ENCODE peak calls at places on chromosomes 6 and 20, in four cellular contexts. X, C, T and P are unnamed samples. For H3K36me3, the result is how much of the 10 kb centered on the place peaks cover.

GRCh38 chr6:163404825-163405265 is 9.7 kb upstream of the QKI start:
- DNase-seq in X (no peak), C (peak), T (no peak), P (no peak)

GRCh38 chr6:90131091-90131490 is 165.6 kb downstream of the BACH2 start:
- DNase-seq in X (no peak), C (no peak), T (no peak), P (no peak)

GRCh38 chr6:56542367-56543331 is 100.0 kb downstream of the DST start:
- DNase-seq in X (peak), C (peak), T (peak), P (peak)

GRCh38 chr6:88536056-88536455 is 369.9 kb upstream of the CNR1 start:
- DNase-seq in X (no peak), C (no peak), T (no peak), P (no peak)

GRCh38 chr6:116616757-116617093 is 446 bp downstream of the RSPH4A start:
- DNase-seq in X (no peak), C (no peak), T (no peak), P (no peak)

GRCh38 chr6:3970097-3970496 is 108.8 kb downstream of the FAM217A start:
- DNase-seq in X (no peak), C (no peak), T (no peak), P (no peak)

GRCh38 chr20:62628691-62629090 is 13.6 kb upstream of the SLCO4A1 start:
- DNase-seq in X (no peak), C (no peak), T (no peak), P (no peak)

GRCh38 chr6:13413466-13413862 is 73.9 kb downstream of the GFOD1 start:
- DNase-seq in X (no peak), C (peak), T (peak), P (no peak)

GRCh38 chr6:29531668-29532067 is 27.9 kb downstream of the UBD start:
- DNase-seq in X (no peak), C (no peak), T (no peak), P (no peak)

GRCh38 chr6:147903931-147904330 is 395.4 kb downstream of the SAMD5 start:
- DNase-seq in X (no peak), C (no peak), T (no peak), P (no peak)

GRCh38 chr6:34484899-34485298 is 19.0 kb downstream of the PACSIN1 start:
- DNase-seq in X (peak), C (no peak), T (no peak), P (no peak)

GRCh38 chr6:45613678-45614077 is 235.9 kb upstream of the SUPT3H start:
- DNase-seq in X (no peak), C (no peak), T (peak), P (no peak)

GRCh38 chr6:155939253-155939652 is 483.6 kb upstream of the NOX3 start:
- DNase-seq in X (no peak), C (no peak), T (no peak), P (no peak)

GRCh38 chr6:127299522-127300240 is 33.0 kb downstream of the RNF146 start:
- DNase-seq in X (no peak), C (no peak), T (no peak), P (no peak)

GRCh38 chr20:59074456-59074855 is 31.9 kb upstream of the PRELID3B start:
- DNase-seq in X (no peak), C (no peak), T (no peak), P (no peak)

GRCh38 chr6:161837854-161838253 is 564.0 kb upstream of the AGPAT4 start:
- DNase-seq in X (no peak), C (no peak), T (no peak), P (no peak)

GRCh38 chr6:105769987-105770386 is 316.1 kb upstream of the PRDM1 start:
- DNase-seq in X (no peak), C (no peak), T (no peak), P (no peak)

GRCh38 chr6:170405311-170405975 is 98.9 kb downstream of the FAM120B start:
- DNase-seq in X (no peak), C (no peak), T (no peak), P (no peak)

GRCh38 chr20:57372581-57373350 is 18.4 kb upstream of the RBM38 start:
- DNase-seq in X (no peak), C (no peak), T (no peak), P (no peak)

GRCh38 chr6:35496851-35497570 is at the start of gene TEAD3:
- DNase-seq in X (no peak), C (no peak), T (peak), P (no peak)

GRCh38 chr6:53673138-53673801 is 7.7 kb upstream of the KLHL31 start:
- DNase-seq in X (no peak), C (no peak), T (no peak), P (no peak)

GRCh38 chr6:34412643-34413214 is 13.1 kb downstream of the RPS10 start:
- DNase-seq in X (no peak), C (no peak), T (no peak), P (no peak)

GRCh38 chr20:1820137-1821074 is 74.8 kb upstream of the SIRPA start:
- DNase-seq in X (no peak), C (no peak), T (no peak), P (no peak)

GRCh38 chr6:26392932-26393636 is 9.0 kb upstream of the BTN3A1 start:
- DNase-seq in X (no peak), C (no peak), T (no peak), P (no peak)

GRCh38 chr6:21595265-21595950 is 1.9 kb downstream of the SOX4 start:
- DNase-seq in X (no peak), C (peak), T (peak), P (no peak)

GRCh38 chr6:118092086-118092485 is 185.0 kb downstream of the SLC35F1 start:
- DNase-seq in X (no peak), C (no peak), T (no peak), P (no peak)

GRCh38 chr6:158631678-158632537 is 12.6 kb downstream of the DYNLT1 start:
- DNase-seq in X (no peak), C (peak), T (no peak), P (no peak)

GRCh38 chr6:24547243-24547642 is 52.5 kb downstream of the ALDH5A1 start:
- DNase-seq in X (no peak), C (no peak), T (no peak), P (no peak)

GRCh38 chr20:63101781-63102719 is 95.3 kb upstream of the BHLHE23 start:
- DNase-seq in X (no peak), C (peak), T (no peak), P (no peak)

GRCh38 chr6:158816329-158816728 is 2.8 kb downstream of the EZR start:
- DNase-seq in X (no peak), C (no peak), T (no peak), P (no peak)

GRCh38 chr20:4633379-4633778 is 88.3 kb upstream of the PRND start:
- DNase-seq in X (no peak), C (no peak), T (no peak), P (no peak)
- H3K4me3 ChIP-seq in X (no peak), C (no peak), T (no peak), P (no peak)

DNA sequence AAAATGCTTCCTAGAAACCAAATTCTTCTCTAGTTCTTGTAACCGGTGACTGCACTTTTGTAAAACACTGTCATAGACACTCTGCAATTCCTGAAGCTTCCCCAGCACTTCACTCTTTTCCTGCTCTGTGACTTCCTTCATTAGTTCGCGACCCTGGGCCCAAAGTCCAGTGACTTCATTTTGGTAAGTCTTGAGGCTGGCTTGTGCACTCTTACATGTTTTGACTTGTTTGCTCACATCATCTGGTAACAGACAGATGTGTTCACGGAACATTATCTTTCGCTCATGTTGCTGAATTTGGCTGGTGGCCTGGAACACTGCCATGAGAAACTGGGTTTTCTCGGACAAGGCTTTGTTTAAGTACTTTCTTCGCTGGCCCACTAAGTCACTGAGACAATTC is 306.2 kb downstream of the SYNE1 start:
- DNase-seq in X (no peak), C (no peak), T (no peak), P (no peak)
- H3K36me3 ChIP-seq in X (under half), C (under half), T (under half), P (under half)

DNA sequence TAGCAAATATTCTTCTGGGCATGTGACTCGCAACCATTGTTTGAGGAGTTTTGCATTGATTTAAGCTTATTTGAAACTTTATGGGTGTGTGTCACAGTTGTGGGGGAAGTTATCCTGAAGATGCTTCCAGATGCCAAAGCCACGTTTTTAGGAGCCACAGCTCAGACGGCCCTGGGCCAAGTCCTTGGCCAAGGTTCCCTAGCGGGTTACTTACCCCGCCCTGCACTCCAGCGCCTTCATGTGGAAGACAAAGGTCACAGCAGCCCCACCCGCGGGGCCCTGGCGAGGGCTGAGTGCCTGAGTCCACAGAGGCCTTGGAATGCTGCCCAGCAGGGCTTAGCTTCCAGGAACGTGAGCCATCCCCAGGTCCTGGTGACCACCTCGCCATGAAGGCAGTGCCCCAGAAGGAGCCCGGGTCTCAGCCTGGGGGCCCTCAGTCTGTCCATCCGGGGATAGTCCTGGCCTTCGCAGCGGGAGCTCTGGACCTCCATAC is 308.3 kb downstream of the CDH4 start:
- DNase-seq in X (no peak), C (peak), T (no peak), P (no peak)
- TF ChIP-seq CTCF in X (no peak), C (no peak), T (no peak), P (no peak)

GRCh38 chr6:160005861-160006540 is 37.1 kb downstream of the IGF2R start:
- DNase-seq in X (no peak), C (no peak), T (no peak), P (no peak)
- H3K4me3 ChIP-seq in X (no peak), C (no peak), T (no peak), P (peak)

DNA sequence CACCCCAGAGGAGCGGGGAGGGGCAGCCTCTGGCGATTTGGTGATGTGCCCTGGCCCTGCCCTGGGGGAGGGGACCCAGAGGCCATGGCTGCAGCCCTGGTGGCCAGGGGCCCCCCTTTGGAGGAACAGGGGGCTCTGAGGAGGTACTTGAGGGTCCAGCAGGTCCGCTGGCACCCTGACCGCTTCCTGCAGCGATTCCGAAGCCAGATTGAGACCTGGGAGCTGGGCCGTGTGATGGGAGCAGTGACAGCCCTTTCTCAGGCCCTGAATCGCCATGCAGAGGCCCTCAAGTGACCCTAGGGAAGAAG is 10.9 kb downstream of the NFKBIL1 start:
- DNase-seq in X (no peak), C (no peak), T (no peak), P (no peak)
- H3K36me3 ChIP-seq in X (under half), C (under half), T (under half), P (under half)